ENCODE peak calls at places on chromosomes 16 and 17, in four cellular contexts. One of them, this sample, is unnamed.

GRCh38 chr17:75266315-75267145 is 4.5 kb downstream of the MIF4GD start:
- DNase-seq in left ventricle myocardium inferior: no peak
- DNase-seq in epithelial cell of esophagus: no peak
- DNase-seq in cardiac fibroblast: no peak
- DNase-seq in this sample: no peak

GRCh38 chr16:30794634-30795033 is 7.6 kb upstream of the ZNF629 start:
- DNase-seq in left ventricle myocardium inferior: no peak
- DNase-seq in epithelial cell of esophagus: no peak
- DNase-seq in cardiac fibroblast: no peak
- DNase-seq in this sample: no peak

GRCh38 chr16:53924311-53924860 is 220.4 kb downstream of the FTO start:
- DNase-seq in left ventricle myocardium inferior: no peak
- DNase-seq in epithelial cell of esophagus: no peak
- DNase-seq in cardiac fibroblast: peak; percentile 19
- DNase-seq in this sample: no peak

GRCh38 chr17:41773190-41773588 is 13.3 kb downstream of the JUP start:
- DNase-seq in left ventricle myocardium inferior: peak; percentile 78
- DNase-seq in epithelial cell of esophagus: peak; percentile 99
- DNase-seq in cardiac fibroblast: peak; percentile 84
- DNase-seq in this sample: no peak

GRCh38 chr16:3748307-3748706 is 31.0 kb upstream of the TRAP1 start:
- DNase-seq in left ventricle myocardium inferior: no peak
- DNase-seq in epithelial cell of esophagus: no peak
- DNase-seq in cardiac fibroblast: peak; percentile 4
- DNase-seq in this sample: peak; percentile 36

GRCh38 chr17:55285340-55286301 is 20.9 kb downstream of the HLF start:
- DNase-seq in left ventricle myocardium inferior: peak; percentile 94
- DNase-seq in epithelial cell of esophagus: peak; percentile 53
- DNase-seq in cardiac fibroblast: peak; percentile 85
- DNase-seq in this sample: peak; percentile 54

GRCh38 chr16:12944300-12944699 is 42.9 kb downstream of the SHISA9 start:
- DNase-seq in left ventricle myocardium inferior: no peak
- DNase-seq in epithelial cell of esophagus: no peak
- DNase-seq in cardiac fibroblast: no peak
- DNase-seq in this sample: no peak

GRCh38 chr17:68867759-68868516 is 87.3 kb downstream of the ABCA8 start:
- DNase-seq in left ventricle myocardium inferior: no peak
- DNase-seq in epithelial cell of esophagus: no peak
- DNase-seq in cardiac fibroblast: no peak
- DNase-seq in this sample: no peak

GRCh38 chr17:32519769-32520701 is 33.2 kb downstream of the CDK5R1 start:
- DNase-seq in left ventricle myocardium inferior: no peak
- DNase-seq in epithelial cell of esophagus: peak; percentile 63
- DNase-seq in cardiac fibroblast: no peak
- DNase-seq in this sample: peak; percentile 69

GRCh38 chr17:42895185-42895555 is 5.4 kb upstream of the G6PC1 start:
- DNase-seq in left ventricle myocardium inferior: peak; percentile 32
- DNase-seq in epithelial cell of esophagus: peak; percentile 88
- DNase-seq in cardiac fibroblast: peak; percentile 91
- DNase-seq in this sample: peak; percentile 69

GRCh38 chr16:20339744-20340143 is 12.4 kb upstream of the GP2 start:
- DNase-seq in left ventricle myocardium inferior: no peak
- DNase-seq in epithelial cell of esophagus: no peak
- DNase-seq in cardiac fibroblast: no peak
- DNase-seq in this sample: no peak

GRCh38 chr16:8583712-8584111 is 6.6 kb downstream of the TMEM114 start:
- DNase-seq in left ventricle myocardium inferior: no peak
- DNase-seq in epithelial cell of esophagus: no peak
- DNase-seq in cardiac fibroblast: no peak
- DNase-seq in this sample: no peak

GRCh38 chr16:71214771-71215381 is 15.6 kb downstream of the HYDIN start:
- DNase-seq in left ventricle myocardium inferior: no peak
- DNase-seq in epithelial cell of esophagus: peak; percentile 30
- DNase-seq in cardiac fibroblast: peak; percentile 10
- DNase-seq in this sample: no peak

GRCh38 chr17:67759355-67760171 is 41.8 kb downstream of the NOL11 start:
- DNase-seq in left ventricle myocardium inferior: peak; percentile 48
- DNase-seq in epithelial cell of esophagus: no peak
- DNase-seq in cardiac fibroblast: peak; percentile 86
- DNase-seq in this sample: no peak

GRCh38 chr16:84144301-84144858 is 597 bp downstream of the HSDL1 start:
- DNase-seq in left ventricle myocardium inferior: peak; percentile 32
- DNase-seq in epithelial cell of esophagus: peak; percentile 28
- DNase-seq in cardiac fibroblast: peak; percentile 20
- DNase-seq in this sample: peak; percentile 56

GRCh38 chr16:31458073-31458834 is 1.0 kb upstream of the ARMC5 start:
- DNase-seq in left ventricle myocardium inferior: no peak
- DNase-seq in epithelial cell of esophagus: peak; percentile 65
- DNase-seq in cardiac fibroblast: peak; percentile 49
- DNase-seq in this sample: peak; percentile 76

GRCh38 chr17:10062757-10063385 is 135.5 kb downstream of the GAS7 start:
- DNase-seq in left ventricle myocardium inferior: no peak
- DNase-seq in epithelial cell of esophagus: no peak
- DNase-seq in cardiac fibroblast: no peak
- DNase-seq in this sample: no peak

GRCh38 chr17:51351890-51352289 is 91.5 kb downstream of the UTP18 start:
- DNase-seq in left ventricle myocardium inferior: peak; percentile 18
- DNase-seq in epithelial cell of esophagus: no peak
- DNase-seq in cardiac fibroblast: peak; percentile 67
- DNase-seq in this sample: no peak

GRCh38 chr17:40443988-40444899 is 994 bp downstream of the IGFBP4 start:
- DNase-seq in left ventricle myocardium inferior: no peak
- DNase-seq in epithelial cell of esophagus: no peak
- DNase-seq in cardiac fibroblast: peak; percentile 58
- DNase-seq in this sample: peak; percentile 62

GRCh38 chr17:40442392-40443195 is 656 bp upstream of the IGFBP4 start:
- DNase-seq in left ventricle myocardium inferior: peak; percentile 69
- DNase-seq in epithelial cell of esophagus: no peak
- DNase-seq in cardiac fibroblast: peak; percentile 53
- DNase-seq in this sample: peak; percentile 58

GRCh38 chr17:40440166-40440565 is 3.1 kb upstream of the IGFBP4 start:
- DNase-seq in left ventricle myocardium inferior: no peak
- DNase-seq in epithelial cell of esophagus: no peak
- DNase-seq in cardiac fibroblast: no peak
- DNase-seq in this sample: no peak

GRCh38 chr17:40445769-40446468 is 2.7 kb downstream of the IGFBP4 start:
- DNase-seq in left ventricle myocardium inferior: no peak
- DNase-seq in epithelial cell of esophagus: no peak
- DNase-seq in cardiac fibroblast: peak; percentile 50
- DNase-seq in this sample: no peak

DNA sequence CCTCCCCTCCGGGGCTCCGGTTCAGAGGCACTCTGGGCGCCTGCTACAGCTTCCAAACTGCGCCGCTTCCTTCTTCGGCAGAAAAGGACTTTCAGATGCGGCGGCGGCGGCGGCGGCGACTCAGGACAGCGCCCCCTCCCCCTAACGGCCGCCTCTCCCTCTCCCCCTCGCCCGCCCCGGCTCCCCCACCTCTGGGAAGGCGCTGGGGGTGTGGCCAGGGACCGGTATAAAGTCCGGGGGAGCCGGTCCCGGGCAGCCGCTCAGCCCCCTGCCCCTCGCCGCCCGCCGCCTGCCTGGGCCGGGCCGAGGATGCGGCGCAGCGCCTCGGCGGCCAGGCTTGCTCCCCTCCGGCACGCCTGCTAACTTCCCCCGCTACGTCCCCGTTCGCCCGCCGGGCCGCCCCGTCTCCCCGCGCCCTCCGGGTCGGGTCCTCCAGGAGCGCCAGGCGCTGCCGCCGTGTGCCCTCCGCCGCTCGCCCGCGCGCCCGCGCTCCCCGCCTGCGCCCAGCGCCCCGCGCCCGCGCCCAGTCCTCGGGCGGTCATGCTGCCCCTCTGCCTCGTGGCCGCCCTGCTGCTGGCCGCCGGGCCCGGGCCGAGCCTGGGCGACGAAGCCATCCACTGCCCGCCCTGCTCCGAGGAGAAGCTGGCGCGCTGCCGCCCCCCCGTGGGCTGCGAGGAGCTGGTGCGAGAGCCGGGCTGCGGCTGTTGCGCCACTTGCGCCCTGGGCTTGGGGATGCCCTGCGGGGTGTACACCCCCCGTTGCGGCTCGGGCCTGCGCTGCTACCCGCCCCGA is at the start of gene IGFBP4:
- DNase-seq in left ventricle myocardium inferior: peak; percentile 84
- DNase-seq in epithelial cell of esophagus: peak; percentile 72
- DNase-seq in cardiac fibroblast: peak; percentile 87
- DNase-seq in this sample: peak; percentile 89
- H3K4me3 ChIP-seq in left ventricle myocardium inferior: peak within 1 kb of the TSS; percentile 90
- H3K4me3 ChIP-seq in epithelial cell of esophagus: peak within 1 kb of the TSS; percentile 48
- H3K4me3 ChIP-seq in cardiac fibroblast: peak within 1 kb of the TSS; percentile 98
- H3K4me3 ChIP-seq in this sample: peak within 1 kb of the TSS; percentile 89

GRCh38 chr17:6327007-6327406 is 107.9 kb downstream of the AIPL1 start:
- DNase-seq in left ventricle myocardium inferior: peak; percentile 47
- DNase-seq in epithelial cell of esophagus: no peak
- DNase-seq in cardiac fibroblast: no peak
- DNase-seq in this sample: no peak
- TF ChIP-seq CTCF in left ventricle myocardium inferior: peak; percentile 38
- TF ChIP-seq CTCF in epithelial cell of esophagus: no peak
- TF ChIP-seq CTCF in cardiac fibroblast: no peak
- TF ChIP-seq CTCF in this sample: no peak

GRCh38 chr17:59621771-59622170 is 2.1 kb downstream of the CLTC start:
- DNase-seq in left ventricle myocardium inferior: no peak
- DNase-seq in epithelial cell of esophagus: no peak
- DNase-seq in cardiac fibroblast: no peak
- DNase-seq in this sample: no peak

GRCh38 chr17:59620064-59620359 is 317 bp downstream of the CLTC start:
- DNase-seq in left ventricle myocardium inferior: no peak
- DNase-seq in epithelial cell of esophagus: no peak
- DNase-seq in cardiac fibroblast: no peak
- DNase-seq in this sample: no peak

GRCh38 chr17:59620518-59621259 is 994 bp downstream of the CLTC start:
- DNase-seq in left ventricle myocardium inferior: peak; percentile 30
- DNase-seq in epithelial cell of esophagus: peak; percentile 45
- DNase-seq in cardiac fibroblast: peak; percentile 43
- DNase-seq in this sample: peak; percentile 41

GRCh38 chr17:59626756-59627155 is 7.1 kb downstream of the CLTC start:
- DNase-seq in left ventricle myocardium inferior: no peak
- DNase-seq in epithelial cell of esophagus: no peak
- DNase-seq in cardiac fibroblast: no peak
- DNase-seq in this sample: no peak

GRCh38 chr17:59623151-59623550 is 3.5 kb downstream of the CLTC start:
- DNase-seq in left ventricle myocardium inferior: no peak
- DNase-seq in epithelial cell of esophagus: no peak
- DNase-seq in cardiac fibroblast: peak; percentile 29
- DNase-seq in this sample: no peak
- H3K4me3 ChIP-seq in left ventricle myocardium inferior: peak overlapping the region; percentile 92
- H3K4me3 ChIP-seq in epithelial cell of esophagus: no peak overlapping the region
- H3K4me3 ChIP-seq in cardiac fibroblast: peak overlapping the region; percentile 4
- H3K4me3 ChIP-seq in this sample: peak overlapping the region; percentile 14

GRCh38 chr16:50595854-50596253 is 47.7 kb downstream of the NKD1 start:
- DNase-seq in left ventricle myocardium inferior: no peak
- DNase-seq in epithelial cell of esophagus: no peak
- DNase-seq in cardiac fibroblast: no peak
- DNase-seq in this sample: no peak

GRCh38 chr16:50591800-50592771 is 43.9 kb downstream of the NKD1 start:
- DNase-seq in left ventricle myocardium inferior: peak; percentile 78
- DNase-seq in epithelial cell of esophagus: no peak
- DNase-seq in cardiac fibroblast: no peak
- DNase-seq in this sample: no peak

GRCh38 chr16:50592996-50593395 is 44.8 kb downstream of the NKD1 start:
- DNase-seq in left ventricle myocardium inferior: no peak
- DNase-seq in epithelial cell of esophagus: no peak
- DNase-seq in cardiac fibroblast: no peak
- DNase-seq in this sample: no peak

GRCh38 chr16:50594332-50595260 is 46.4 kb downstream of the NKD1 start:
- DNase-seq in left ventricle myocardium inferior: no peak
- DNase-seq in epithelial cell of esophagus: no peak
- DNase-seq in cardiac fibroblast: no peak
- DNase-seq in this sample: no peak

DNA sequence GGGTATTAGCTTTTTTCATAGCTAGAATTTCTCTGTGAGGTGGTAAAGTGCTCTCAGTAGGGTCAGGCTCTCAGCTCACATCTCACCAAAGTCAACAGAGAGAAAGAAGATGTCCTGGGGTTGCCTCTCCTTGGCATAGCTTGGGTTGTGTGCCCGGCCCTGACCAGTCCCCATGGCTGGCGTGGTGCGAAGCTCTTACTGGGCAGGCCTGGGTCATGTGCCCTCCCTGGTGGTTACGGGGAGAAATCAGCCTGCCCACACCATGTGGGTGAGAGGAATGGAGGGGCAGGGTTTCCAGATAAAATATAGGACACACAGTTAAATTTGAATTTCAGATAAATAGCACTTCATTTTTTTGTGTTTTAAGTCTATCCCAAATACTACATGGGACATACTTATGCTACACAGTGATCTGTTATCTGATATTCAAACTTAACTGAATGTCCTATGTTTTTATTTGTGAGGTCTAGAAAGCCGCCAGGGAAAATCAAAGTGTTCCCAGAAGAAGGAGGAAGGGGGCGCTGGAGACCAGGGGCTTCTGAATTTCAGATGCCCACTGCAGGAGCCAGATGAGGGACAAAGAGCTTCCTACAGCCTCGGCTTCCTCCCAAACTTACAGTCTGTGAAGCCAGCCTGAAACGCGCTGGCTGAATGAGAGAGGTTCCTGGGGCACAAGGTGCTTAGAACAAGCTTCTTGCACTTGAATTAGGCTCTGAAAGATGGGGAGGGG is 45.4 kb downstream of the NKD1 start:
- DNase-seq in left ventricle myocardium inferior: no peak
- DNase-seq in epithelial cell of esophagus: no peak
- DNase-seq in cardiac fibroblast: peak; percentile 56
- DNase-seq in this sample: no peak
- TF ChIP-seq CTCF in left ventricle myocardium inferior: peak; percentile 49
- TF ChIP-seq CTCF in epithelial cell of esophagus: no peak
- TF ChIP-seq CTCF in cardiac fibroblast: peak; percentile 15
- TF ChIP-seq CTCF in this sample: no peak

This sample was measured in Peyer's patch.